ENCODE peak calls at places on chromosomes 12 and 14, in eight cellular contexts. R is activated CD4-positive, alpha-beta memory T cell treated with anti-CD3 and anti-CD28 coated beads for 36 hours; S is bronchial epithelial cell; K is fibroblast of pulmonary artery; M is activated CD4-positive, alpha-beta T cell treated with anti-CD3 and anti-CD28 coated beads, Interleukin-2, amount 50 U/mL, for 24 hours; Q is DMS153; H is activated T-cell treated with anti-CD3 and anti-CD28 coated beads for 48 hours; V is body of pancreas. W is an unnamed sample.

GRCh38 chr12:107990325-107990724 is 138.8 kb upstream of the WSCD2 start:
- DNase-seq in R (peak; percentile 46), S (peak; percentile 21), K (peak; percentile 16), M (no peak), Q (no peak), H (peak; percentile 12), V (peak; percentile 35), W (no peak)

GRCh38 chr12:22409071-22409951 is 74.8 kb upstream of the ST8SIA1 start:
- DNase-seq in R (peak; percentile 78), S (no peak), K (no peak), M (no peak), Q (no peak), H (peak; percentile 23), V (peak; percentile 5), W (no peak)

GRCh38 chr12:57833672-57834071 is 12.9 kb downstream of the CTDSP2 start:
- DNase-seq in R (no peak), S (no peak), K (no peak), M (no peak), Q (no peak), H (no peak), V (no peak), W (no peak)

GRCh38 chr14:89767861-89768268 is 186.7 kb downstream of the EFCAB11 start:
- DNase-seq in R (peak; percentile 75), S (peak; percentile 50), K (peak; percentile 73), M (peak; percentile 21), Q (no peak), H (peak; percentile 31), V (peak; percentile 48), W (no peak)

GRCh38 chr12:127280393-127281275 is 986.3 kb upstream of the TMEM132C start:
- DNase-seq in R (peak; percentile 80), S (no peak), K (no peak), M (peak; percentile 22), Q (no peak), H (peak; percentile 79), V (peak; percentile 42), W (peak; percentile 83)

GRCh38 chr12:42589465-42590323 is at the start of gene PRICKLE1:
- DNase-seq in R (peak; percentile 34), S (no peak), K (peak; percentile 58), M (no peak), Q (no peak), H (peak; percentile 44), V (peak; percentile 43), W (peak; percentile 31)

GRCh38 chr12:132424118-132424438 is 65.9 kb upstream of the FBRSL1 start:
- DNase-seq in R (no peak), S (no peak), K (no peak), M (no peak), Q (no peak), H (no peak), V (no peak), W (no peak)

GRCh38 chr12:77325505-77325904 is 260.1 kb upstream of the E2F7 start:
- DNase-seq in R (no peak), S (no peak), K (no peak), M (no peak), Q (no peak), H (no peak), V (no peak), W (no peak)

GRCh38 chr14:103141117-103141796 is 18.0 kb downstream of the TNFAIP2 start:
- DNase-seq in R (peak; percentile 57), S (no peak), K (peak; percentile 65), M (no peak), Q (peak; percentile 6), H (peak; percentile 24), V (peak; percentile 61), W (no peak)

GRCh38 chr12:88339966-88340365 is 197.9 kb downstream of the TMTC3 start:
- DNase-seq in R (no peak), S (peak; percentile 76), K (no peak), M (no peak), Q (no peak), H (no peak), V (no peak), W (no peak)

GRCh38 chr12:93043877-93044209 is 114.7 kb upstream of the EEA1 start:
- DNase-seq in R (no peak), S (no peak), K (no peak), M (no peak), Q (no peak), H (no peak), V (no peak), W (no peak)

GRCh38 chr12:47725893-47726292 is 603 bp upstream of the ENDOU start:
- DNase-seq in R (no peak), S (peak; percentile 35), K (peak; percentile 66), M (no peak), Q (no peak), H (no peak), V (no peak), W (no peak)